ENCODE peak calls at places on chromosomes 16 and 17, in four cellular contexts. G, Q, W and A are unnamed samples.

GRCh38 chr16:88527186-88527936 is 42.8 kb upstream of the ZC3H18 start:
- DNase-seq in Q (no peak), W (peak), G (no peak), A (no peak)

GRCh38 chr17:67420994-67421393 is 43.9 kb downstream of the PITPNC1 start:
- DNase-seq in Q (no peak), W (no peak), G (no peak), A (no peak)

GRCh38 chr17:3710951-3711383 is 12.7 kb upstream of the HASPIN start:
- DNase-seq in W (no peak), Q (no peak), G (no peak), A (no peak)

GRCh38 chr16:14300631-14301149 is 229.6 kb downstream of the MRTFB start:
- DNase-seq in G (no peak), W (peak), Q (peak), A (peak)

GRCh38 chr17:80851277-80851925 is 140.2 kb upstream of the CHMP6 start:
- DNase-seq in G (no peak), Q (no peak), W (no peak), A (no peak)

GRCh38 chr17:17890773-17891759 is 54.3 kb upstream of the SREBF1 start:
- DNase-seq in W (peak), G (no peak), Q (no peak), A (no peak)

GRCh38 chr17:56918916-56919315 is 5.1 kb upstream of the TRIM25 start:
- DNase-seq in G (no peak), W (no peak), Q (no peak), A (no peak)

GRCh38 chr17:80507965-80508364 is 31.6 kb upstream of the NPTX1 start:
- DNase-seq in W (no peak), Q (no peak), G (no peak), A (no peak)

GRCh38 chr17:64095144-64095882 is 34.6 kb downstream of the ERN1 start:
- DNase-seq in G (no peak), W (no peak), Q (no peak), A (no peak)

GRCh38 chr16:53369921-53370320 is 64.3 kb upstream of the RBL2 start:
- DNase-seq in G (peak), W (no peak), Q (no peak), A (no peak)

GRCh38 chr17:1006054-1006453 is 9.1 kb downstream of the TIMM22 start:
- DNase-seq in W (no peak), Q (peak), G (no peak), A (no peak)

GRCh38 chr17:64051153-64051552 is 30.7 kb upstream of the ICAM2 start:
- DNase-seq in Q (no peak), G (no peak), W (no peak), A (no peak)

GRCh38 chr16:5900046-5900445 is 802.5 kb upstream of the EEF2KMT start:
- DNase-seq in Q (no peak), W (no peak), G (no peak), A (no peak)

GRCh38 chr17:49779730-49780220 is 8.7 kb upstream of the KAT7 start:
- DNase-seq in Q (no peak), W (peak), G (peak), A (no peak)

GRCh38 chr17:81010935-81011334 is 19.3 kb downstream of the CHMP6 start:
- DNase-seq in W (no peak), G (no peak), Q (no peak), A (no peak)

GRCh38 chr17:4304417-4305027 is 40.7 kb upstream of the ANKFY1 start:
- DNase-seq in G (no peak), Q (no peak), W (peak), A (no peak)

GRCh38 chr16:56300901-56301351 is 109.6 kb downstream of the GNAO1 start:
- DNase-seq in G (no peak), Q (no peak), W (peak), A (no peak)

GRCh38 chr16:2167081-2167638 is 11.6 kb downstream of the TRAF7 start:
- DNase-seq in Q (no peak), W (no peak), G (no peak), A (no peak)

GRCh38 chr17:40194821-40195220 is 17.6 kb downstream of the RAPGEFL1 start:
- DNase-seq in G (no peak), Q (no peak), W (no peak), A (no peak)

GRCh38 chr16:81779540-81780320 is 639 bp downstream of the PLCG2 start:
- DNase-seq in W (peak), G (no peak), Q (no peak), A (no peak)

GRCh38 chr17:58513391-58513912 is 986 bp downstream of the MTMR4 start:
- DNase-seq in W (peak), Q (no peak), G (no peak), A (no peak)

GRCh38 chr17:3929764-3930163 is 13.5 kb upstream of the P2RX1 start:
- DNase-seq in Q (no peak), W (no peak), G (no peak), A (no peak)

GRCh38 chr16:89691986-89692569 is 5.6 kb downstream of the CDK10 start:
- DNase-seq in W (no peak), Q (no peak), G (no peak), A (no peak)

GRCh38 chr17:41442772-41443171 is 2.0 kb upstream of the KRT38 start:
- DNase-seq in Q (no peak), W (no peak), G (peak), A (no peak)

GRCh38 chr17:68698761-68699160 is 97.6 kb upstream of the FAM20A start:
- DNase-seq in G (no peak), W (no peak), Q (no peak), A (no peak)

GRCh38 chr17:42544874-42545283 is 7.8 kb upstream of the HSD17B1 start:
- DNase-seq in W (no peak), G (no peak), Q (no peak), A (no peak)

GRCh38 chr17:17561408-17562144 is 29.9 kb downstream of the PEMT start:
- DNase-seq in Q (peak), G (no peak), W (no peak), A (no peak)

GRCh38 chr17:17841620-17842025 is 4.8 kb upstream of the SREBF1 start:
- DNase-seq in G (no peak), Q (no peak), W (no peak), A (no peak)

GRCh38 chr16:3785413-3785812 is 68.1 kb upstream of the TRAP1 start:
- DNase-seq in G (no peak), W (no peak), Q (no peak), A (no peak)

GRCh38 chr16:10897134-10897533 is 20.1 kb downstream of the CIITA start:
- DNase-seq in W (no peak), Q (no peak), G (no peak), A (no peak)

GRCh38 chr17:50211249-50212120 is 10.1 kb upstream of the COL1A1 start:
- DNase-seq in G (no peak), W (no peak), Q (no peak), A (no peak)

GRCh38 chr17:34307110-34307509 is 12.1 kb upstream of the CCL8 start:
- DNase-seq in Q (no peak), G (no peak), W (no peak), A (no peak)

GRCh38 chr17:79932907-79933306 is 93.7 kb upstream of the CBX4 start:
- DNase-seq in G (no peak), W (no peak), Q (no peak), A (no peak)

GRCh38 chr17:46895171-46895570 is 27.8 kb upstream of the GOSR2 start:
- DNase-seq in G (no peak), W (no peak), Q (no peak), A (no peak)

GRCh38 chr16:57818377-57819055 is 16.2 kb upstream of the KIFC3 start:
- DNase-seq in Q (no peak), G (no peak), W (no peak), A (no peak)

GRCh38 chr16:45454-45853 is 8.0 kb downstream of the POLR3K start:
- DNase-seq in G (no peak), W (no peak), Q (no peak), A (no peak)

GRCh38 chr16:43294-43693 is 10.1 kb downstream of the POLR3K start:
- DNase-seq in Q (no peak), W (no peak), G (no peak), A (no peak)

GRCh38 chr16:42069-42457 is 11.3 kb downstream of the POLR3K start:
- DNase-seq in G (no peak), W (no peak), Q (no peak), A (no peak)

GRCh38 chr16:47234-47633 is 6.2 kb downstream of the POLR3K start:
- DNase-seq in G (no peak), Q (no peak), W (no peak), A (no peak)

GRCh38 chr16:44655-45054 is 8.8 kb downstream of the POLR3K start:
- DNase-seq in W (no peak), G (no peak), Q (no peak), A (no peak)
- TF ChIP-seq CTCF in W (no peak), G (no peak), Q (no peak), A (no peak)

DNA sequence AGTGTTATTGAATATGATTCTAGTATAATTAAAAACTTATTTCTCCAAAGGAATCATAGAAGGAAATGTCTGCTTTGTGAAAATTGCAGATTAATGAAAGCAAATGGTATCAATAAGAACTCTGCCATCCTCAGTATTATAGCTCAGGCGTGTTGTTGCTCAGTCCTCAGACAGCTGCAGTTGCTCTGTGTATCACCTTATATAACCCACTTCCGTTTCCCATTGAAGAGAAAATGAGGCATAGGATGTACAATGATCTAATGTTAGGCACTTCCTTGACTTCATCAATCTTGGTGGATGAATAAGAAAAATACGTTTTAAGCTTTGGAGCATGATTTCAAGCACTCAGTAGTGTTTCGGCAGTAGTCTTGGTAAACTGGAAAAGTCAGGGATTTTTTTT is 14.1 kb downstream of the MFSD11 start:
- DNase-seq in G (no peak), W (no peak), Q (no peak), A (no peak)
- H3K4me3 ChIP-seq in G (no peak), W (no peak), Q (no peak), A (no peak)

GRCh38 chr16:49739381-49739780 is 116.5 kb downstream of the ZNF423 start:
- DNase-seq in Q (no peak), W (peak), G (no peak), A (no peak)
- TF ChIP-seq CTCF in Q (no peak), W (peak), G (peak), A (peak)

GRCh38 chr16:8955828-8956227 is 7.9 kb downstream of the USP7 start:
- DNase-seq in Q (no peak), W (no peak), G (no peak), A (no peak)
- H3K4me3 ChIP-seq in Q (no peak), W (no peak), G (no peak), A (no peak)

DNA sequence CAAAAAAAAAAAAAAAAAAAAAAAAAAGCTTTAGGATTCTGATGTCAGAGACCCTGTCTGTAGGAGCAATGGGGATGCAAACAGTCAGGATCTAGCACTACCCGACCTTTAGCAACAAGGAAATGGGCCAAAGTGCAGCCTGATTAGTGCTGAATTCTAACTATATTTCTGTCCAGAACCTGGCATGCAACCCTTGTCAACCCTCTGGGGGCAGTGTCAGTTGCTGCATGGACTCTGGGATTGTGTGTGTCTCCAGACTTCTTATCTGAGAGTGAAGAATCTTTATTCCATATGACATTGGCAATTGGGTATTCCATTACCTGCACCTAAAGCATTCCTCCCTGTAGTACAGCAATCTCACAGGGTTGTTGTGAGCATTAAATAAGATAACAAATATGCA is 120.3 kb upstream of the CRHR1 start:
- DNase-seq in W (no peak), G (no peak), Q (no peak), A (no peak)
- TF ChIP-seq CTCF in W (peak), G (no peak), Q (no peak), A (no peak)

GRCh38 chr17:82327757-82328140 is 5.8 kb downstream of the SECTM1 start:
- DNase-seq in W (no peak), Q (no peak), G (no peak), A (no peak)

GRCh38 chr17:82328141-82328993 is 5.2 kb downstream of the SECTM1 start:
- DNase-seq in W (no peak), G (no peak), Q (no peak), A (no peak)

GRCh38 chr17:82328994-82329507 is 4.5 kb downstream of the SECTM1 start:
- DNase-seq in Q (no peak), G (no peak), W (no peak), A (no peak)

GRCh38 chr17:82325286-82326180 is 8.0 kb downstream of the SECTM1 start:
- DNase-seq in G (no peak), W (no peak), Q (no peak), A (no peak)

GRCh38 chr17:82327289-82327688 is 6.3 kb downstream of the SECTM1 start:
- DNase-seq in Q (no peak), W (peak), G (no peak), A (no peak)
- H3K4me3 ChIP-seq in Q (no peak), W (no peak), G (no peak), A (no peak)

GRCh38 chr17:74813793-74814192 is 37.6 kb upstream of the NAT9 start:
- DNase-seq in Q (no peak), W (no peak), G (no peak), A (no peak)

GRCh38 chr17:74814453-74814852 is 38.3 kb upstream of the NAT9 start:
- DNase-seq in G (no peak), W (no peak), Q (no peak), A (no peak)

GRCh38 chr17:74815067-74815466 is 38.9 kb upstream of the NAT9 start:
- DNase-seq in W (no peak), G (no peak), Q (no peak), A (no peak)

GRCh38 chr17:74816883-74817620 is 40.9 kb upstream of the NAT9 start:
- DNase-seq in G (no peak), Q (no peak), W (no peak), A (no peak)

GRCh38 chr17:74815671-74816370 is 39.7 kb upstream of the NAT9 start:
- DNase-seq in G (no peak), Q (no peak), W (peak), A (no peak)
- TF ChIP-seq CTCF in G (peak), Q (no peak), W (peak), A (peak)

GRCh38 chr16:86498155-86498651 is 12.1 kb upstream of the FOXF1 start:
- DNase-seq in G (no peak), W (peak), Q (no peak), A (no peak)
- H3K4me3 ChIP-seq in G (no peak), W (no peak), Q (peak), A (peak)

GRCh38 chr16:85449195-85449884 is 163.8 kb upstream of the GSE1 start:
- DNase-seq in G (no peak), Q (no peak), W (no peak), A (no peak)

GRCh38 chr16:85445779-85446222 is 167.3 kb upstream of the GSE1 start:
- DNase-seq in Q (no peak), G (no peak), W (no peak), A (no peak)

GRCh38 chr16:85448557-85449194 is 164.4 kb upstream of the GSE1 start:
- DNase-seq in G (no peak), W (no peak), Q (no peak), A (no peak)

GRCh38 chr16:85446846-85447656 is 166.1 kb upstream of the GSE1 start:
- DNase-seq in G (no peak), W (no peak), Q (no peak), A (no peak)

GRCh38 chr16:85447657-85448313 is 165.3 kb upstream of the GSE1 start:
- DNase-seq in W (no peak), G (no peak), Q (no peak), A (no peak)
- TF ChIP-seq CTCF in W (no peak), G (no peak), Q (no peak), A (no peak)

GRCh38 chr17:44006581-44007345 is 2.3 kb downstream of the NAGS start:
- DNase-seq in W (peak), G (peak), Q (peak), A (peak)
- H3K4me3 ChIP-seq in W (peak), G (peak), Q (peak), A (peak)